ENCODE peak calls at places on chromosomes 7 and 10, in eight cellular contexts. R is naive thymus-derived CD4-positive, alpha-beta T cell; W is CD4-positive, CD25-positive, alpha-beta regulatory T cell; B is fibroblast of lung; N is lung; Z is sigmoid colon; C is K562; F is HepG2. Y is an unnamed sample.

GRCh38 chr10:44030681-44031080 is 354.2 kb downstream of the CXCL12 start:
- DNase-seq in R (no peak), W (no peak), B (no peak), N (no peak), Z (no peak), C (no peak), F (no peak), Y (no peak)

GRCh38 chr10:70588852-70589570 is 13.5 kb downstream of the PRF1 start:
- DNase-seq in R (no peak), W (no peak), B (no peak), N (no peak), Z (no peak), C (no peak), F (no peak), Y (no peak)

GRCh38 chr10:3811331-3811870 is 26.4 kb upstream of the KLF6 start:
- DNase-seq in R (peak; percentile 40), W (peak; percentile 85), B (peak; percentile 85), N (no peak), Z (no peak), C (no peak), F (no peak), Y (peak; percentile 33)

GRCh38 chr10:123943307-123943706 is 51.7 kb upstream of the CPXM2 start:
- DNase-seq in R (no peak), W (no peak), B (no peak), N (no peak), Z (no peak), C (no peak), F (no peak), Y (no peak)

GRCh38 chr7:15288746-15289145 is 273.1 kb downstream of the AGMO start:
- DNase-seq in R (no peak), W (no peak), B (peak; percentile 13), N (no peak), Z (no peak), C (no peak), F (no peak), Y (no peak)

GRCh38 chr7:75795831-75796285 is 17.7 kb downstream of the CCL24 start:
- DNase-seq in R (no peak), W (no peak), B (peak; percentile 25), N (peak; percentile 47), Z (peak; percentile 81), C (no peak), F (no peak), Y (no peak)

GRCh38 chr7:35565927-35566326 is 129.0 kb downstream of the HERPUD2 start:
- DNase-seq in R (no peak), W (no peak), B (no peak), N (no peak), Z (no peak), C (no peak), F (no peak), Y (no peak)

GRCh38 chr7:122136639-122137253 is 7.3 kb downstream of the AASS start:
- DNase-seq in R (no peak), W (no peak), B (peak; percentile 53), N (no peak), Z (no peak), C (no peak), F (no peak), Y (no peak)

GRCh38 chr7:74404741-74405140 is 49.0 kb upstream of the GTF2IRD1 start:
- DNase-seq in R (no peak), W (no peak), B (no peak), N (no peak), Z (peak; percentile 52), C (no peak), F (no peak), Y (no peak)

GRCh38 chr7:74405191-74405898 is 48.4 kb upstream of the GTF2IRD1 start:
- DNase-seq in R (no peak), W (no peak), B (no peak), N (no peak), Z (peak; percentile 57), C (peak; percentile 90), F (no peak), Y (no peak)

GRCh38 chr7:74407958-74408357 is 45.7 kb upstream of the GTF2IRD1 start:
- DNase-seq in R (no peak), W (no peak), B (no peak), N (no peak), Z (no peak), C (no peak), F (no peak), Y (no peak)

GRCh38 chr7:74404388-74404700 is 49.4 kb upstream of the GTF2IRD1 start:
- DNase-seq in R (no peak), W (no peak), B (no peak), N (no peak), Z (no peak), C (no peak), F (no peak), Y (no peak)

GRCh38 chr7:74405899-74406512 is 47.7 kb upstream of the GTF2IRD1 start:
- DNase-seq in R (no peak), W (no peak), B (no peak), N (no peak), Z (peak; percentile 36), C (no peak), F (no peak), Y (no peak)
- H3K27ac ChIP-seq in R (no peak overlapping the region), W (no peak overlapping the region), B (no peak overlapping the region), N (no peak overlapping the region), Z (no peak overlapping the region), C (no peak overlapping the region), F (no peak overlapping the region), Y (no peak overlapping the region)

GRCh38 chr7:7517661-7518236 is 17.9 kb downstream of the COL28A1 start:
- DNase-seq in R (no peak), W (no peak), B (no peak), N (no peak), Z (no peak), C (no peak), F (peak; percentile 62), Y (no peak)

GRCh38 chr7:7524121-7524520 is 11.6 kb downstream of the COL28A1 start:
- DNase-seq in R (no peak), W (no peak), B (no peak), N (no peak), Z (no peak), C (no peak), F (no peak), Y (no peak)

GRCh38 chr7:7519528-7519927 is 16.1 kb downstream of the COL28A1 start:
- DNase-seq in R (no peak), W (no peak), B (no peak), N (no peak), Z (no peak), C (no peak), F (no peak), Y (no peak)

GRCh38 chr7:7522421-7522820 is 13.3 kb downstream of the COL28A1 start:
- DNase-seq in R (no peak), W (no peak), B (no peak), N (no peak), Z (no peak), C (no peak), F (no peak), Y (no peak)

GRCh38 chr7:7521259-7521658 is 14.4 kb downstream of the COL28A1 start:
- DNase-seq in R (no peak), W (peak; percentile 9), B (no peak), N (no peak), Z (no peak), C (no peak), F (no peak), Y (no peak)
- H3K36me3 ChIP-seq in R (no peaks in the 10 kb centered on the region), W (no peaks in the 10 kb centered on the region), B (no peaks in the 10 kb centered on the region), N (no peaks in the 10 kb centered on the region), Z (no peaks in the 10 kb centered on the region), C (no peaks in the 10 kb centered on the region), F (no peaks in the 10 kb centered on the region), Y (no peaks in the 10 kb centered on the region)

GRCh38 chr7:30433082-30433481 is 45.5 kb downstream of the NOD1 start:
- DNase-seq in R (no peak), W (no peak), B (peak; percentile 91), N (peak; percentile 63), Z (peak; percentile 82), C (no peak), F (no peak), Y (no peak)

GRCh38 chr7:30428586-30429530 is 49.7 kb downstream of the NOD1 start:
- DNase-seq in R (no peak), W (no peak), B (no peak), N (no peak), Z (peak; percentile 32), C (no peak), F (no peak), Y (no peak)

GRCh38 chr7:30433506-30433905 is 45.1 kb downstream of the NOD1 start:
- DNase-seq in R (no peak), W (no peak), B (no peak), N (no peak), Z (no peak), C (no peak), F (no peak), Y (no peak)

GRCh38 chr7:30430300-30430699 is 48.3 kb downstream of the NOD1 start:
- DNase-seq in R (no peak), W (no peak), B (no peak), N (peak; percentile 82), Z (peak; percentile 67), C (no peak), F (no peak), Y (no peak)

GRCh38 chr7:30430777-30431176 is 47.8 kb downstream of the NOD1 start:
- DNase-seq in R (no peak), W (no peak), B (no peak), N (no peak), Z (peak; percentile 50), C (no peak), F (no peak), Y (no peak)
- H3K27ac ChIP-seq in R (no peak overlapping the region), W (no peak overlapping the region), B (no peak overlapping the region), N (peak overlapping the region; percentile 64), Z (peak overlapping the region; percentile 48), C (no peak overlapping the region), F (no peak overlapping the region), Y (no peak overlapping the region)

GRCh38 chr10:64518456-64518855 is 997.3 kb downstream of the REEP3 start:
- DNase-seq in R (no peak), W (no peak), B (no peak), N (no peak), Z (no peak), C (no peak), F (no peak), Y (no peak)
- H3K36me3 ChIP-seq in R (no peaks in the 10 kb centered on the region), W (no peaks in the 10 kb centered on the region), B (no peaks in the 10 kb centered on the region), N (no peaks in the 10 kb centered on the region), Z (no peaks in the 10 kb centered on the region), C (no peaks in the 10 kb centered on the region), F (no peaks in the 10 kb centered on the region), Y (no peaks in the 10 kb centered on the region)

GRCh38 chr10:126400641-126401040 is 12.4 kb upstream of the ADAM12 start:
- DNase-seq in R (no peak), W (no peak), B (no peak), N (no peak), Z (no peak), C (no peak), F (no peak), Y (no peak)
- H3K27ac ChIP-seq in R (no peak overlapping the region), W (no peak overlapping the region), B (no peak overlapping the region), N (no peak overlapping the region), Z (no peak overlapping the region), C (no peak overlapping the region), F (no peak overlapping the region), Y (no peak overlapping the region)